ENCODE peak calls at places on chromosome 19, in four cellular contexts. M, W, N and P are unnamed samples.
A peak's percentile ranks its signal among the peaks of the same experiment; 100 is the strongest.

GRCh38 chr19:45477216-45477615 is 9.4 kb downstream of the FOSB start:
- DNase-seq in W (no peak), M (no peak), N (peak; percentile 17), P (no peak)

GRCh38 chr19:45464861-45465427 is 2.9 kb upstream of the FOSB start:
- DNase-seq in N (peak; percentile 30), M (no peak), W (no peak), P (no peak)

GRCh38 chr19:55640043-55640576 is 692 bp upstream of the ZNF580 start:
- DNase-seq in W (peak; percentile 88), N (peak; percentile 93), M (no peak), P (peak; percentile 75)

GRCh38 chr19:55688422-55689218 is 13.6 kb downstream of the EPN1 start:
- DNase-seq in N (no peak), M (no peak), W (peak; percentile 63), P (no peak)

GRCh38 chr19:44613295-44614168 is at the start of gene IGSF23:
- DNase-seq in M (no peak), N (no peak), W (no peak), P (no peak)

GRCh38 chr19:23996549-23996948 is 81.9 kb downstream of the ZNF726 start:
- DNase-seq in W (no peak), M (no peak), N (peak; percentile 14), P (no peak)

GRCh38 chr19:51327066-51327985 is 14.6 kb downstream of the VSIG10L start:
- DNase-seq in M (peak; percentile 24), W (peak; percentile 75), N (peak; percentile 83), P (peak; percentile 41)

GRCh38 chr19:35501684-35502083 is 11.4 kb upstream of the KRTDAP start:
- DNase-seq in N (peak; percentile 53), M (no peak), W (no peak), P (peak; percentile 9)

GRCh38 chr19:5141926-5142724 is 173.2 kb downstream of the KDM4B start:
- DNase-seq in M (no peak), W (no peak), N (no peak), P (no peak)

GRCh38 chr19:45291834-45292233 is 30.8 kb downstream of the CKM start:
- DNase-seq in M (no peak), N (no peak), W (no peak), P (no peak)

GRCh38 chr19:38433268-38433733 is at the start of gene RYR1:
- DNase-seq in N (peak; percentile 58), M (peak; percentile 87), W (peak; percentile 79), P (no peak)

GRCh38 chr19:50387176-50387867 is 3.2 kb downstream of the POLD1 start:
- DNase-seq in M (no peak), W (peak; percentile 85), N (peak; percentile 72), P (peak; percentile 44)

GRCh38 chr19:7748756-7749155 is 1.4 kb upstream of the CD209 start:
- DNase-seq in W (no peak), M (no peak), N (peak; percentile 39), P (no peak)

GRCh38 chr19:31613683-31614219 is 264.5 kb upstream of the TSHZ3 start:
- DNase-seq in W (no peak), N (no peak), M (no peak), P (no peak)

GRCh38 chr19:34994643-34995471 is 5.3 kb upstream of the GRAMD1A start:
- DNase-seq in M (no peak), W (peak; percentile 80), N (no peak), P (no peak)

GRCh38 chr19:18946335-18946734 is 5.3 kb upstream of the HOMER3 start:
- DNase-seq in N (no peak), W (no peak), M (no peak), P (no peak)

GRCh38 chr19:8486661-8487136 is 15.7 kb downstream of the PRAM1 start:
- DNase-seq in W (peak; percentile 52), M (no peak), N (no peak), P (no peak)

GRCh38 chr19:34662919-34663318 is 14.0 kb downstream of the SCGB2B2 start:
- DNase-seq in N (peak; percentile 53), W (no peak), M (no peak), P (no peak)

GRCh38 chr19:8256276-8257051 is 47.3 kb downstream of the CERS4 start:
- DNase-seq in M (no peak), N (no peak), W (no peak), P (no peak)

GRCh38 chr19:49553451-49554271 is 25.9 kb downstream of the RCN3 start:
- DNase-seq in W (no peak), N (peak; percentile 94), M (no peak), P (no peak)

GRCh38 chr19:2051771-2052704 is 994 bp upstream of the MKNK2 start:
- DNase-seq in M (no peak), W (no peak), N (no peak), P (no peak)

GRCh38 chr19:17538684-17539287 is 16.7 kb upstream of the COLGALT1 start:
- DNase-seq in N (peak; percentile 23), M (no peak), W (no peak), P (no peak)

GRCh38 chr19:28456708-28457320 is 756.1 kb downstream of the UQCRFS1 start:
- DNase-seq in N (no peak), M (no peak), W (no peak), P (no peak)

GRCh38 chr19:2607712-2608601 is 94.5 kb downstream of the GNG7 start:
- DNase-seq in M (no peak), W (no peak), N (no peak), P (no peak)

GRCh38 chr19:16022681-16023557 is 53.4 kb upstream of the TPM4 start:
- DNase-seq in W (peak; percentile 60), M (no peak), N (no peak), P (no peak)

GRCh38 chr19:16022251-16022650 is 54.0 kb upstream of the TPM4 start:
- DNase-seq in N (no peak), W (peak; percentile 53), M (no peak), P (no peak)

GRCh38 chr19:16021796-16022195 is 54.5 kb upstream of the TPM4 start:
- DNase-seq in N (no peak), W (peak; percentile 32), M (no peak), P (no peak)

GRCh38 chr19:16024266-16025107 is 51.8 kb upstream of the TPM4 start:
- DNase-seq in M (no peak), W (no peak), N (no peak), P (no peak)

DNA sequence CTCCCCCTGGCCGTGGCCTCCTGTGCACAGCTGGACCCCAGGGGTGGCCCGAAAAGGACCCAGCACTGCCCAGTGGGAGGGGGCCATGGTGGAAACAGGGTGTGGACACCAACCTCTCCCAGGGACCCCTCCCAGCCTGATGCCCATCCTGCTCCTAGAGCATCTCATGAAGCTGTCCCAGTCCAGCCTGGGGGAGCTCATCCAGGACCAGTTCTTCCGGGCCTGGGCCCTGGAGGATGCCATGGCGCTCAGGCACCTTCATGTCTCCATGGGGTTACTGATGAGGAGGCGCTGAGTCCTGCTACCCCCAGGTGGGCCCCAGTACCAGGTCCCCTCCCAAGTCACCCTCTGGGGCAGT is 52.8 kb upstream of the TPM4 start:
- DNase-seq in N (no peak), W (no peak), M (no peak), P (no peak)
- H3K4me1 ChIP-seq in N (no peaks in the 10 kb centered on the region), W (no peaks in the 10 kb centered on the region), M (no peaks in the 10 kb centered on the region), P (no peaks in the 10 kb centered on the region)

GRCh38 chr19:10106100-10106936 is at the start of gene PPAN:
- DNase-seq in M (peak; percentile 100), W (peak; percentile 98), N (peak; percentile 100), P (peak; percentile 96)

GRCh38 chr19:10104665-10105221 is 1.4 kb upstream of the PPAN start:
- DNase-seq in N (no peak), W (no peak), M (no peak), P (no peak)

GRCh38 chr19:10107254-10107653 is 1.1 kb downstream of the PPAN start:
- DNase-seq in M (no peak), N (no peak), W (no peak), P (no peak)

GRCh38 chr19:10104130-10104513 is 1.6 kb upstream of the ANGPTL6 start:
- DNase-seq in N (no peak), W (no peak), M (no peak), P (no peak)

GRCh38 chr19:10105241-10106099 is 692 bp upstream of the PPAN start:
- DNase-seq in W (no peak), M (no peak), N (peak; percentile 38), P (no peak)
- H3K27ac ChIP-seq in W (peak overlapping the region; percentile 87), M (peak overlapping the region; percentile 15), N (no peak overlapping the region), P (peak overlapping the region; percentile 92)

GRCh38 chr19:40271706-40272105 is 13.4 kb downstream of the AKT2 start:
- DNase-seq in N (no peak), W (no peak), M (no peak), P (no peak)

GRCh38 chr19:40277356-40277755 is 7.8 kb downstream of the AKT2 start:
- DNase-seq in M (no peak), N (no peak), W (no peak), P (no peak)

GRCh38 chr19:40272261-40272660 is 12.9 kb downstream of the AKT2 start:
- DNase-seq in M (no peak), N (no peak), W (no peak), P (no peak)

GRCh38 chr19:40273469-40274360 is 11.4 kb downstream of the AKT2 start:
- DNase-seq in M (no peak), W (no peak), N (no peak), P (no peak)

DNA sequence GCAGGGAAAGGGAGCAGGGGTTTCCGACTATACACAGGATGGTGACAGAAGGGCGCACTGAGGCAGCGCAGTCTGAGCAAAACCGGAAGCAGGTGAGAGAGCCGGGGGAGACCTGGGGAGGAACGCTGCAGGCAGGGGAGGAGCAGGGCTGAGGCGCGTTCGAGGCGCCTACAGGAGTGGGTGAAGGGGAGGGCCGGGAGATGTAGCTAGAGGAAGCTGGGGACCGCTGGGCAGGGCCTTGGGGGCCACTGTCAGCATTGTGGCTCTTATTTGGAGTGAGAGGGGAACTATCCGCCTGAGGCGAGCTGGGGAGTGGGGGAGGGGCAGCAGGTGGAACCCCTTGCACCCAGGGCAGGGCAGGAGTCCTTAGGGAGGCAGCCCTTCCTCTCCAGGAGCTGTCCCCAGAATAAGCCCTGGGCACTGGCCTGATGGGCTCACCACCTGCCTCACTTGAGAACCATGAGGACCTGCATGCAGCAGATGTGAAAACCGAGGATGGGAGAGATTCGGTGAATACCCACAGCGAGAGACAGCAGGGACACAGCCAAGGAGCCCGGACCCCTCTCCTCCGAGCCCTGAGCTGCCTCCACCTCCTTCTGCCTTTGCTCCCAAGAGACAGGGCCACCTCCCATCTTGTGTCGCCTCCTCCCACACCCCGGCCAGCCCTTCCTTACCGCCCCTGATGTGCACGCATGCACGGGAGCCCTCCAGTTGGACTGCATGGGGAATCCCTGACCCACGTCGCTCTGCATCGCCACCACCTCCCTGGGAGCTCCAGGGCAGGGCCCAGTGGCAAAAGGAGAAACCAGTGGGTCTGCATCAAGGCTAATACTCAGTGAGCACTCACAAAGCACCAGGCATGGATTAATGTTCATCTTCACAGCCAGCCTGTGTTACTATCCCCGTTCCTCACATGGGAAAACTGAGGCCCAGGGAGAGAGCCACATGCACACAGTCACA is 10.3 kb downstream of the AKT2 start:
- DNase-seq in M (no peak), N (no peak), W (no peak), P (no peak)
- H3K4me1 ChIP-seq in M (peaks cover 7% of the 10 kb centered on the region), N (peaks cover 32% of the 10 kb centered on the region), W (peaks cover 37% of the 10 kb centered on the region), P (peaks cover 2% of the 10 kb centered on the region)

DNA sequence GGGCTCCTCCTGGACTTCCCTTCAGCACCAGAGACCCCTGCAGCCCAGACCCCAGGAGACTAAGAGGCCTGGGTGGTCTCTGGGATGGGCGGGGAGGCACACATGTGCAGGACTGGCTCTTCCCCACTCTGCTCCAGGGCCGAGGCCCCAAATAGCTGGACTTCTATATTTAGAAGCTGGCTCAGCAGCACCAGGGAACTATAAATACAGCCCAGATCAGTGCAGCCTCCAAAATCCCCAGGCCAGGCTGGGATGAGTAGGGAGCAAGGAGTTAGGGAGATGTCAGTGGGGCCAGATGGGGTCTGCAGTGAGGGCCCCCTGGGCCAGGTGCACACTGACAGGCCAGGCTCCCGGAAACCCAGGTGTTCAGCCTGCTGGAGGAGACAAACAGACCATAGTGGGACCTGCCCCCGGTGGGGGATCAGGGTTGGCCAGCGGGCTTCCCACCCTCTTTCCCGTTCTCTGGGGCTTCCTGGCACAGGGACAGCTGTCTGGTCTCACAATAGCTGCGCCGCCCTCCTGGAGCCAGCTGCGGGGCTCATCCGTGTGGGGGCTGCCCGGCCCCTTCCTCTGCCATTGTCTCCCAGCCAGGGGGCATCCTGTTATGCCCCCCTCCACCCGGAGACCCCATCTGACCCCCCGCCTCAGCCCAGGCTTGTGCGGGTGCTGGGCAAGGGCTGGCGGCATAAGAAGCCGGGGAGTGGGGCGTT is 5.5 kb upstream of the ADGRE5 start:
- DNase-seq in M (peak; percentile 72), N (peak; percentile 33), W (no peak), P (no peak)
- H3K27ac ChIP-seq in M (peak overlapping the region; percentile 94), N (no peak overlapping the region), W (peak overlapping the region; percentile 83), P (peak overlapping the region; percentile 32)